ENCODE peak calls at places on chromosomes 7 and 10, in seven cellular contexts. T, O, W, U, L, N and C are unnamed samples.

GRCh38 chr10:97759157-97759980 is 12.4 kb downstream of the SFRP5 start:
- DNase-seq in T (peak), O (peak), W (peak), U (peak), L (peak), N (peak), C (peak)

GRCh38 chr7:107659666-107660065 is 962 bp upstream of the SLC26A4 start:
- DNase-seq in T (no peak), O (no peak), W (peak), U (peak), L (no peak), N (peak), C (peak)

GRCh38 chr7:156845379-156846101 is 47.4 kb downstream of the LMBR1 start:
- DNase-seq in T (no peak), O (no peak), W (peak), U (no peak), L (no peak), N (no peak), C (peak)

GRCh38 chr7:134726581-134726980 is 52.9 kb upstream of the CALD1 start:
- DNase-seq in T (no peak), O (no peak), W (no peak), U (no peak), L (no peak), N (no peak), C (peak)

GRCh38 chr10:76984559-76985443 is 652.8 kb downstream of the KCNMA1 start:
- DNase-seq in T (peak), O (peak), W (peak), U (peak), L (peak), N (peak), C (peak)

GRCh38 chr10:122495406-122496340 is 34.3 kb downstream of the HTRA1 start:
- DNase-seq in T (no peak), O (no peak), W (peak), U (peak), L (no peak), N (no peak), C (no peak)

GRCh38 chr7:51013218-51013786 is 230.6 kb upstream of the GRB10 start:
- DNase-seq in T (no peak), O (no peak), W (no peak), U (no peak), L (peak), N (no peak), C (no peak)

GRCh38 chr7:116984917-116985316 is 31.6 kb downstream of the ST7 start:
- DNase-seq in T (no peak), O (no peak), W (peak), U (peak), L (no peak), N (peak), C (peak)

GRCh38 chr10:11516419-11516721 is 95.1 kb downstream of the USP6NL start:
- DNase-seq in T (no peak), O (no peak), W (no peak), U (no peak), L (no peak), N (no peak), C (no peak)

GRCh38 chr7:920351-921070 is 34.0 kb downstream of the ADAP1 start:
- DNase-seq in T (no peak), O (no peak), W (no peak), U (no peak), L (peak), N (peak), C (no peak)

GRCh38 chr7:126656165-126656564 is 596.6 kb downstream of the GRM8 start:
- DNase-seq in T (no peak), O (peak), W (peak), U (no peak), L (peak), N (no peak), C (no peak)

GRCh38 chr7:13449460-13449859 is 540.0 kb downstream of the ETV1 start:
- DNase-seq in T (no peak), O (no peak), W (no peak), U (no peak), L (no peak), N (no peak), C (no peak)
- H3K18ac ChIP-seq in T (no peak), O (no peak), W (no peak), U (no peak), L (no peak), N (no peak), C (no peak)

GRCh38 chr10:131212763-131213325 is 98.7 kb downstream of the TCERG1L start:
- DNase-seq in T (no peak), O (peak), W (no peak), U (no peak), L (peak), N (no peak), C (no peak)

GRCh38 chr10:131211146-131211545 is 100.4 kb downstream of the TCERG1L start:
- DNase-seq in T (no peak), O (peak), W (no peak), U (no peak), L (no peak), N (no peak), C (no peak)

GRCh38 chr10:131211556-131211955 is 100.0 kb downstream of the TCERG1L start:
- DNase-seq in T (no peak), O (peak), W (no peak), U (no peak), L (no peak), N (no peak), C (no peak)

GRCh38 chr10:131213651-131214505 is 97.6 kb downstream of the TCERG1L start:
- DNase-seq in T (no peak), O (peak), W (no peak), U (no peak), L (no peak), N (peak), C (no peak)

GRCh38 chr10:131211965-131212619 is 99.4 kb downstream of the TCERG1L start:
- DNase-seq in T (no peak), O (peak), W (no peak), U (no peak), L (no peak), N (no peak), C (no peak)
- H3K23ac ChIP-seq in T (no peak), O (no peak), W (no peak), U (no peak), L (no peak), N (no peak), C (no peak)

DNA sequence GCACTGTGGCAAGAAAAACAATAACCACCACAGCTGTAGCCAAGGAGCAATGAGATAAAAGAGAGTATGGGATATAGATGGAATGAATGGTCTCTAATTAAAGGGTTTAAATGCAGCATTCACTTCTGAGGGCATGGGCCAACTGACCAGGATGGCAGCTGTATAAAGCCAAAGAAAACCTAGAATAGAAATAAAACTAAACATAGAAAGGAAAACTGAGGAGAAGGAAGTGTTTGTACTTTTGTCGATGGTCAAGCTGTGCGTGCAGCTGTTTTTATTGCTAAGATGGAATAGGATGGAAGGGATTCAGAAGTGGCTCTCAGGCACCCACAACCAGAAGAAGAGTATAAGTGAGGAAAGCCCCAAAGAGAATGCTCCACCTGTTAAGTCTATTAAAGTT is 37.9 kb downstream of the ZC3HC1 start:
- DNase-seq in T (no peak), O (no peak), W (no peak), U (no peak), L (no peak), N (no peak), C (no peak)
- H3K18ac ChIP-seq in T (no peak), O (no peak), W (no peak), U (no peak), L (no peak), N (no peak), C (no peak)

GRCh38 chr7:6628045-6628444 is 9.1 kb upstream of the ZNF316 start:
- DNase-seq in T (no peak), O (no peak), W (no peak), U (no peak), L (no peak), N (no peak), C (no peak)
- H3K23ac ChIP-seq in T (peak), O (no peak), W (no peak), U (no peak), L (no peak), N (no peak), C (no peak)

GRCh38 chr10:43001427-43001795 is 75.5 kb upstream of the RET start:
- DNase-seq in T (no peak), O (no peak), W (no peak), U (no peak), L (no peak), N (no peak), C (no peak)

GRCh38 chr10:43002596-43002995 is 74.3 kb upstream of the RET start:
- DNase-seq in T (no peak), O (peak), W (no peak), U (no peak), L (peak), N (no peak), C (no peak)

GRCh38 chr10:43000651-43001426 is 76.0 kb upstream of the RET start:
- DNase-seq in T (no peak), O (no peak), W (no peak), U (no peak), L (no peak), N (no peak), C (no peak)

GRCh38 chr10:43006490-43006889 is 70.4 kb upstream of the RET start:
- DNase-seq in T (no peak), O (no peak), W (no peak), U (no peak), L (no peak), N (no peak), C (no peak)
- H3K18ac ChIP-seq in T (no peak), O (no peak), W (no peak), U (no peak), L (no peak), N (no peak), C (no peak)

DNA sequence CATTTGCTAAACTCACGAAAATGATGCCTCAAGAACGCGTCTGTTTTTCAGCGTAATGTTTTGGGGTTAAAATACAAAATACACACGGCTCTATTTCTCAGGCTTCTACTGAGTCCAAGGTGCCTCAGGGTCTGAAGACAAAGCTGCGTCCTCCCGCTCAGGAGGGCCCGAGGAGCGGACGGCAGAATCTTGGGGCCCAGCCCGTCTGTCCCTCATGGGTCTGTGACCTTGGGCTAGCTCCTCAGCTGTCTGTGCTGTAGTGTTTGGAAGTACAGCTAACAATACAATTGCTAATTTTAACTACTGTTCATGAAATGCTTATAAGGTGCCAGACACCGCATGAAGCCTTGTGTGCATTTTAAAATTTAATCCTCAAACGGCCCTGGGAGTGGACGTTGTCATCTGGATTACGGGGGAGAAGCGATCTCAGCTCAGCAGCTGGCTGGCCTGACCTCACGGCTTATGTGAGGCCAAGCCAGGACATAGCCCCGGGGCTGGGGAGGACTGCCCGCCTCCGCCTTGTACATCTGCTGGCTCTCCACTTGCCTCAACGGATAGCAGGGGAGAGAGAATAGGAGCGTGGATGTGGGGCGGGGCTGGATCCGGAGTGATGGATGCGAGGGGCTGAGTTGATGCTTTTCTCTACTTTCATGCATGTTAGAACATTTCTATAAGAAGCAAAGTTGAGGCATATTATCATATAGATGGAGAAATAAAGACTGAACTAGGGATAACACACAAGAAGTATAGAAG is 357.4 kb downstream of the GLRX3 start:
- DNase-seq in T (no peak), O (no peak), W (no peak), U (no peak), L (no peak), N (peak), C (no peak)
- H3K23ac ChIP-seq in T (no peak), O (no peak), W (no peak), U (no peak), L (no peak), N (no peak), C (no peak)

GRCh38 chr10:61965694-61966284 is 64.3 kb downstream of the ARID5B start:
- DNase-seq in T (no peak), O (no peak), W (no peak), U (no peak), L (no peak), N (no peak), C (no peak)
- H3K18ac ChIP-seq in T (no peak), O (no peak), W (no peak), U (no peak), L (no peak), N (no peak), C (no peak)